ENCODE peak calls at places on chromosome 7, in eight cellular contexts. One of them, this sample, is unnamed.

GRCh38 chr7:54792383-54792782 is 33.4 kb upstream of the SEC61G start:
- DNase-seq in GM23248: no peak
- DNase-seq in type B pancreatic cell: no peak
- DNase-seq in A549: no peak
- DNase-seq in EH: no peak
- DNase-seq in T-cell: no peak
- DNase-seq in effector CD4-positive, alpha-beta T cell: no peak
- DNase-seq in ELF-1: no peak
- DNase-seq in this sample: no peak

GRCh38 chr7:44094796-44095592 is 9.2 kb upstream of the AEBP1 start:
- DNase-seq in effector CD4-positive, alpha-beta T cell: no peak
- DNase-seq in ELF-1: no peak
- DNase-seq in GM23248: no peak
- DNase-seq in T-cell: no peak
- DNase-seq in A549: no peak
- DNase-seq in type B pancreatic cell: no peak
- DNase-seq in EH: no peak
- DNase-seq in this sample: no peak

GRCh38 chr7:42494199-42494710 is 257.2 kb upstream of the GLI3 start:
- DNase-seq in type B pancreatic cell: no peak
- DNase-seq in GM23248: no peak
- DNase-seq in A549: no peak
- DNase-seq in ELF-1: peak
- DNase-seq in T-cell: no peak
- DNase-seq in EH: no peak
- DNase-seq in effector CD4-positive, alpha-beta T cell: no peak
- DNase-seq in this sample: no peak

GRCh38 chr7:26919906-26920530 is 55.6 kb upstream of the SKAP2 start:
- DNase-seq in GM23248: no peak
- DNase-seq in ELF-1: no peak
- DNase-seq in type B pancreatic cell: no peak
- DNase-seq in T-cell: no peak
- DNase-seq in effector CD4-positive, alpha-beta T cell: no peak
- DNase-seq in EH: no peak
- DNase-seq in A549: no peak
- DNase-seq in this sample: no peak

GRCh38 chr7:54788664-54789063 is 29.7 kb upstream of the SEC61G start:
- DNase-seq in T-cell: no peak
- DNase-seq in ELF-1: peak
- DNase-seq in GM23248: peak
- DNase-seq in type B pancreatic cell: no peak
- DNase-seq in effector CD4-positive, alpha-beta T cell: no peak
- DNase-seq in EH: peak
- DNase-seq in A549: peak
- DNase-seq in this sample: peak

GRCh38 chr7:24709585-24710360 is 47.5 kb downstream of the GSDME start:
- DNase-seq in EH: no peak
- DNase-seq in ELF-1: no peak
- DNase-seq in GM23248: no peak
- DNase-seq in T-cell: no peak
- DNase-seq in type B pancreatic cell: no peak
- DNase-seq in effector CD4-positive, alpha-beta T cell: no peak
- DNase-seq in A549: no peak
- DNase-seq in this sample: no peak

GRCh38 chr7:84548366-84549085 is 353.9 kb upstream of the SEMA3A start:
- DNase-seq in effector CD4-positive, alpha-beta T cell: no peak
- DNase-seq in GM23248: peak
- DNase-seq in ELF-1: no peak
- DNase-seq in A549: no peak
- DNase-seq in EH: peak
- DNase-seq in type B pancreatic cell: no peak
- DNase-seq in T-cell: no peak
- DNase-seq in this sample: peak

GRCh38 chr7:157457355-157458253 is 120.8 kb downstream of the DNAJB6 start:
- DNase-seq in effector CD4-positive, alpha-beta T cell: no peak
- DNase-seq in A549: no peak
- DNase-seq in GM23248: no peak
- DNase-seq in T-cell: no peak
- DNase-seq in type B pancreatic cell: peak
- DNase-seq in EH: no peak
- DNase-seq in ELF-1: peak
- DNase-seq in this sample: no peak